ENCODE peak calls at places on chromosome 7, in five cellular contexts. B is sigmoid colon, V is cardiac fibroblast, G is epithelial cell of proximal tubule, A is colonic mucosa. U is an unnamed sample.

GRCh38 chr7:28354601-28355062 is 57.7 kb upstream of the CREB5 start:
- DNase-seq in G (peak), A (no peak), B (no peak), V (peak), U (no peak)

GRCh38 chr7:35623381-35623780 is 71.6 kb downstream of the HERPUD2 start:
- DNase-seq in A (no peak), V (no peak), G (no peak), B (no peak), U (no peak)

GRCh38 chr7:13829231-13829630 is 160.2 kb downstream of the ETV1 start:
- DNase-seq in V (no peak), G (no peak), B (no peak), A (no peak), U (no peak)

GRCh38 chr7:25495905-25496304 is 267.6 kb upstream of the NPVF start:
- DNase-seq in V (no peak), B (no peak), G (no peak), A (no peak), U (no peak)

GRCh38 chr7:50303082-50303893 is 1.2 kb upstream of the IKZF1 start:
- DNase-seq in G (no peak), B (no peak), A (no peak), V (no peak), U (no peak)

GRCh38 chr7:127114739-127115265 is 137.9 kb downstream of the GRM8 start:
- DNase-seq in A (no peak), B (no peak), V (no peak), G (no peak), U (no peak)

GRCh38 chr7:98423043-98423442 is 22.2 kb upstream of the BAIAP2L1 start:
- DNase-seq in G (no peak), A (no peak), B (no peak), V (peak), U (no peak)

GRCh38 chr7:139591550-139592195 is 68.2 kb downstream of the CLEC2L start:
- DNase-seq in G (no peak), V (no peak), B (no peak), A (no peak), U (no peak)

GRCh38 chr7:76397409-76398183 is 11.9 kb downstream of the SSC4D start:
- DNase-seq in V (peak), B (peak), A (peak), G (no peak), U (no peak)

GRCh38 chr7:154767821-154768415 is 235.0 kb downstream of the PAXIP1 start:
- DNase-seq in G (no peak), A (no peak), V (no peak), B (no peak), U (no peak)

GRCh38 chr7:74554178-74554577 is 100.5 kb downstream of the GTF2IRD1 start:
- DNase-seq in V (no peak), G (no peak), B (no peak), A (no peak), U (no peak)

GRCh38 chr7:69906309-69906995 is 308.2 kb downstream of the AUTS2 start:
- DNase-seq in G (no peak), A (no peak), V (peak), B (no peak), U (no peak)

GRCh38 chr7:13155188-13155587 is 467.8 kb downstream of the ARL4A start:
- DNase-seq in V (no peak), B (no peak), A (no peak), G (no peak), U (no peak)

GRCh38 chr7:18019562-18019961 is 8.1 kb downstream of the PRPS1L1 start:
- DNase-seq in V (peak), A (no peak), B (no peak), G (peak), U (no peak)

GRCh38 chr7:101319401-101319800 is 2.2 kb downstream of the IFT22 start:
- DNase-seq in G (no peak), B (no peak), A (no peak), V (no peak), U (no peak)

GRCh38 chr7:101315336-101315735 is 6.3 kb downstream of the IFT22 start:
- DNase-seq in V (peak), A (peak), G (no peak), B (no peak), U (no peak)
- TF ChIP-seq CTCF in V (peak), A (peak), G (peak), B (peak), U (peak)

DNA sequence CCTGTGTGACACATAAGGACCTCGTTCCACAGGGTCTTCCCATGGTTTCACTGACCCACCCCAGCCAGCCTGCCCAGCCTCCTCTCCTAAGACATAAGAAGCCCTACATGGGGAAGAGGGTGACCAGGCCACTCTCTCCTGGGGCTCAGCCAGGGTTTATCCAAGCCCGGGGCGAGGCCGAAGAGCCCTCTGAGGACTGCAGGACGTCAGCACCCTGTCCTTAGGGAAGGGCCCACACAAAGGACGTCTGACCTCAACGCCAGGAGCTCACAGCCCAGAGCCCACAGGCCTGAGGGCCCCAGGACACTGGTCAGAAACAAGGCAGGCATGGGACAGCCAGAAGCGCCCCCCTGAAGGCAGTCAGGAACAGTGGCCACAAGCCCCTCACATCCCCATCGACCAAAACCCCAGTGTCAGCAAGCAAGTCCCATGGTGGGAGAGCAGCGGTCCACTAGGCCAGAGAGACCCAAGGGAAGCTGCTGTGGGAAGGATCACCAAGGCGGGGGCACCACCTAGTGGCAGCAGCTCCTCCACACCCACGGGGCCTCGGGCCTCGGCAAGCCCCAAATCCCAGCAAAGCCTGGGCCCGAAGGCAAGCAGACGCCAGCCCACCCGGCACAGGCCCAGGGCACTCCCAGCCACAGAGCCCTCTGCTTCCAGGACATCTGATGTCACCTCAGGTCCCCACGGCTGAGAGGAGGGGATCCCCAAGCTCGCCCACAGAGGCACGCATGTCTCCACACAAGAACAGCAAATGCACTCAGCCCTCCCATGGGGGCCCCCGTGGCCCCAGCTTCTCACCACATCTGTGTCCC is 23.4 kb downstream of the MAD1L1 start:
- DNase-seq in V (peak), A (peak), G (no peak), B (peak), U (no peak)
- TF ChIP-seq CTCF in V (peak), A (peak), G (peak), B (peak), U (peak)

GRCh38 chr7:128266891-128267839 is 26.1 kb downstream of the LEP start:
- DNase-seq in B (peak), V (peak), G (peak), A (peak), U (no peak)

GRCh38 chr7:128271471-128272454 is 30.7 kb downstream of the LEP start:
- DNase-seq in G (no peak), V (no peak), A (no peak), B (no peak), U (no peak)

GRCh38 chr7:128268233-128268632 is 27.2 kb downstream of the LEP start:
- DNase-seq in B (no peak), V (no peak), G (no peak), A (no peak), U (no peak)

GRCh38 chr7:128274246-128274889 is 33.3 kb downstream of the LEP start:
- DNase-seq in A (no peak), G (no peak), V (no peak), B (no peak), U (no peak)

GRCh38 chr7:128270799-128271411 is 29.8 kb downstream of the LEP start:
- DNase-seq in A (no peak), V (no peak), G (no peak), B (no peak), U (no peak)
- TF ChIP-seq CTCF in A (no peak), V (peak), G (peak), B (no peak), U (no peak)

GRCh38 chr7:120337308-120337907 is 64.4 kb downstream of the KCND2 start:
- DNase-seq in G (no peak), B (no peak), A (no peak), V (peak), U (no peak)
- TF ChIP-seq CTCF in G (peak), B (no peak), A (peak), V (peak), U (peak)

DNA sequence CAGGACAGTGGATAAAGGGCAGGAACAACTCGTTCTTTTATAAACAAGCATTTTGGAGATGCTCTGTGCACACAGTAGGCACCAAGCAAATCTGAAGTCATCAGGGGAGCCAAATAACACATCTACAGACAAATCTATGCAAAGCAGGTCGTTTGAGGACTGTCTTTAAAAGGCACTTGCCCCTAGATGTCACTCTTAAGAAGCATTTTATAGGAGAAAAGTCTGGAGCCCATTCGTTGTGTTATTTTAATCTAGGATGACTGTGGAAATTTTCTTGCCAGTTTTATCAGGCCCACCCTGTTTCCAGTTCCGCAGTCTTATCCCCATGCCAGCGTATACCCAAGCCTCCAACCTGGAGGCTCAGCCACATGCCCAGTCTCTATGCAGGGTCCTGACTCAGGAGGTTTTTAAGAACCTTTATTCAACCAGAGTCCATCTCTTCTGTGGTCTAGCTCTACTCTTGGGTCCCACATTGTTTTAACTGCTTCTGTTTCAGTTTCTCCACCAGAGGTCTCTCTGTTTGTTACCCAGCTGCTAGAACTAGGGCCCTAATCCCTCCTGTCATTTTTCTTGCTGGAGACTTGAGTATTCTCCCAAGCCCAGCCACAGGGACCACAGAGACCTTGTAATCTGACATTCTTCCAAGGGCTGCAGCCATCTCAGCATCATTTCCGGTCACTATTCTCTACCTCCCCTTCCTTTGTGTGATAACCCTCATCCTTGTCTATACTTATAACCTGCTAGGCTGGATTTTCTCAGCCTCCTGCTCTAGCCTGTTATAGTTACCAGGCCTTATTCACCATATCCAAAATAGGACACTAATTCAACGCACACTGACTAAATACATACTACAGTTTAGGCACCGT is 26.7 kb downstream of the PIK3CG start:
- DNase-seq in G (no peak), A (no peak), B (no peak), V (no peak), U (no peak)
- TF ChIP-seq CTCF in G (peak), A (no peak), B (no peak), V (no peak), U (no peak)

GRCh38 chr7:7352845-7353244 is 170.5 kb downstream of the C1GALT1 start:
- DNase-seq in A (no peak), G (peak), B (no peak), V (no peak), U (no peak)
- TF ChIP-seq CTCF in A (no peak), G (peak), B (no peak), V (no peak), U (no peak)

DNA sequence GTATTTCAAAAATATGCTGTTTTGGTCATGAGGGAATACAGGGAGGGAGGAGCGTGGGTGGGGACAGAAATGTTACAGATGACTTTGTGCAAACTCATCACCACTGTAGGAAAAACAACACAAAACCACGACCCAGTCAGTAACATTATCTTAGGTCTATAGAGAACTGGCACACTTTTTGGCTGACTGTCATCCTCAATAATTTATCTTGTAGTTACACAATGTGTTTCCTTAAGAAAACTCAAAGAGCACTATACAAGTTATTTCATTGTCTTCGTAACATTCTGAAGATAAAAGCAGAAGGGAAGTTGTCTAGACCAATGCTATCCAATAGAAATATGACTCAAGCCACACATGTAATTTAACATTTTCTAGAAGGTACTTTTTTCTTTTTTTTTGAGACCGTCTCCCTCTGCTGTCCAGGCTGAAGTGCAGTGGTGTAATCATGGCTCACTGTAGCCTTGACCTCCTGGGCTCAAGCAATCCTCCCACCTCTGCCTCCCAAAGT is 16.9 kb upstream of the CDK14 start:
- DNase-seq in B (no peak), A (no peak), V (peak), G (no peak), U (no peak)
- TF ChIP-seq CTCF in B (no peak), A (no peak), V (peak), G (peak), U (no peak)

GRCh38 chr7:104106106-104106505 is 101.7 kb downstream of the ORC5 start:
- DNase-seq in V (peak), A (no peak), G (no peak), B (no peak), U (no peak)
- TF ChIP-seq CTCF in V (peak), A (no peak), G (peak), B (no peak), U (no peak)

GRCh38 chr7:105934577-105935185 is 28.4 kb upstream of the CDHR3 start:
- DNase-seq in A (no peak), B (no peak), V (peak), G (no peak), U (no peak)
- TF ChIP-seq CTCF in A (peak), B (no peak), V (peak), G (peak), U (peak)

U was measured in type B pancreatic cell.